ENCODE peak calls at places on chromosome 2, in nine cellular contexts. T is body of pancreas, D is lower lobe of right lung, B is A549, C is brain microvascular endothelial cell, M is Peyer's patch, A is prostate gland, Y is sigmoid colon, X is GM23248. L is an unnamed sample.

GRCh38 chr2:179272406-179273192 is 8.0 kb upstream of the SESTD1 start:
- DNase-seq in C (no peak), D (no peak), T (no peak), M (no peak), X (peak), B (no peak), Y (no peak), A (no peak), L (no peak)

GRCh38 chr2:25586726-25587144 is 86.6 kb downstream of the DTNB start:
- DNase-seq in C (no peak), B (no peak), X (no peak), D (no peak), A (no peak), T (no peak), M (no peak), Y (no peak), L (no peak)

GRCh38 chr2:54557601-54558187 is 101.6 kb downstream of the SPTBN1 start:
- DNase-seq in X (peak), D (peak), C (no peak), M (peak), A (peak), T (peak), B (peak), Y (peak), L (no peak)

GRCh38 chr2:176461686-176462376 is 192.6 kb downstream of the MTX2 start:
- DNase-seq in T (no peak), Y (no peak), D (no peak), C (peak), X (peak), B (no peak), A (no peak), M (no peak), L (no peak)

GRCh38 chr2:232926448-232927040 is 56.5 kb downstream of the SNORC start:
- DNase-seq in M (no peak), X (no peak), C (no peak), B (no peak), T (no peak), D (no peak), Y (no peak), A (no peak), L (no peak)

GRCh38 chr2:144875996-144876395 is 356.1 kb upstream of the ZEB2 start:
- DNase-seq in D (no peak), X (peak), C (no peak), T (no peak), M (no peak), B (no peak), A (no peak), Y (no peak), L (no peak)

GRCh38 chr2:5140367-5140766 is 551.8 kb upstream of the SOX11 start:
- DNase-seq in C (peak), B (no peak), X (no peak), T (no peak), D (no peak), Y (no peak), A (no peak), M (no peak), L (no peak)

GRCh38 chr2:30398488-30398887 is 48.6 kb upstream of the LCLAT1 start:
- DNase-seq in B (no peak), M (no peak), C (no peak), T (no peak), A (no peak), Y (no peak), D (no peak), X (peak), L (no peak)

GRCh38 chr2:66582975-66583842 is 148.3 kb downstream of the MEIS1 start:
- DNase-seq in D (no peak), Y (peak), C (no peak), M (no peak), X (no peak), T (peak), A (no peak), B (no peak), L (no peak)

GRCh38 chr2:215921884-215922283 is 91.5 kb downstream of the MREG start:
- DNase-seq in M (no peak), D (no peak), C (peak), Y (no peak), X (peak), A (no peak), T (peak), B (no peak), L (no peak)

GRCh38 chr2:70978388-70979357 is at the start of gene ANKRD53:
- DNase-seq in T (peak), B (no peak), A (peak), M (peak), X (peak), C (no peak), D (peak), Y (peak), L (peak)

GRCh38 chr2:72548081-72548764 is 277.6 kb downstream of the EXOC6B start:
- DNase-seq in X (no peak), T (no peak), Y (no peak), M (no peak), D (no peak), C (no peak), B (no peak), A (no peak), L (no peak)

GRCh38 chr2:161999331-161999730 is 74.7 kb downstream of the DPP4 start:
- DNase-seq in X (no peak), C (no peak), A (no peak), B (no peak), T (no peak), M (no peak), D (no peak), Y (no peak), L (no peak)

GRCh38 chr2:232817756-232818155 is 41.4 kb upstream of the KCNJ13 start:
- DNase-seq in B (no peak), C (no peak), D (no peak), Y (no peak), A (no peak), M (no peak), T (no peak), X (no peak), L (no peak)

GRCh38 chr2:33086400-33087015 is 139.8 kb downstream of the LTBP1 start:
- DNase-seq in D (no peak), M (no peak), B (no peak), A (peak), Y (no peak), C (peak), T (peak), X (peak), L (no peak)

GRCh38 chr2:142668420-142668819 is 209.0 kb upstream of the KYNU start:
- DNase-seq in B (no peak), T (no peak), M (no peak), Y (no peak), D (no peak), C (no peak), X (no peak), A (no peak), L (no peak)

GRCh38 chr2:85799215-85799956 is 45.6 kb downstream of the ATOH8 start:
- DNase-seq in C (no peak), X (no peak), Y (peak), B (peak), M (no peak), D (no peak), A (no peak), T (peak), L (no peak)

GRCh38 chr2:45439788-45440773 is 171.0 kb downstream of the SRBD1 start:
- DNase-seq in T (no peak), A (no peak), B (no peak), C (no peak), X (peak), M (no peak), Y (no peak), D (no peak), L (no peak)
- H3K27ac ChIP-seq in T (no peak), A (no peak), B (no peak), C (no peak), X (no peak), M (no peak), Y (no peak), D (no peak), L (no peak)

GRCh38 chr2:120503793-120504571 is 158.0 kb downstream of the INHBB start:
- DNase-seq in T (no peak), B (no peak), X (peak), M (peak), Y (no peak), A (no peak), C (peak), D (no peak), L (no peak)

GRCh38 chr2:120502357-120502756 is 156.4 kb downstream of the INHBB start:
- DNase-seq in Y (no peak), C (no peak), A (no peak), T (no peak), D (no peak), X (no peak), B (no peak), M (no peak), L (no peak)

GRCh38 chr2:120502761-120503160 is 156.8 kb downstream of the INHBB start:
- DNase-seq in M (peak), Y (no peak), C (no peak), T (no peak), D (no peak), X (no peak), B (no peak), A (no peak), L (no peak)

GRCh38 chr2:120503206-120503792 is 157.4 kb downstream of the INHBB start:
- DNase-seq in X (no peak), B (no peak), T (no peak), M (peak), A (no peak), C (no peak), Y (no peak), D (no peak), L (no peak)

DNA sequence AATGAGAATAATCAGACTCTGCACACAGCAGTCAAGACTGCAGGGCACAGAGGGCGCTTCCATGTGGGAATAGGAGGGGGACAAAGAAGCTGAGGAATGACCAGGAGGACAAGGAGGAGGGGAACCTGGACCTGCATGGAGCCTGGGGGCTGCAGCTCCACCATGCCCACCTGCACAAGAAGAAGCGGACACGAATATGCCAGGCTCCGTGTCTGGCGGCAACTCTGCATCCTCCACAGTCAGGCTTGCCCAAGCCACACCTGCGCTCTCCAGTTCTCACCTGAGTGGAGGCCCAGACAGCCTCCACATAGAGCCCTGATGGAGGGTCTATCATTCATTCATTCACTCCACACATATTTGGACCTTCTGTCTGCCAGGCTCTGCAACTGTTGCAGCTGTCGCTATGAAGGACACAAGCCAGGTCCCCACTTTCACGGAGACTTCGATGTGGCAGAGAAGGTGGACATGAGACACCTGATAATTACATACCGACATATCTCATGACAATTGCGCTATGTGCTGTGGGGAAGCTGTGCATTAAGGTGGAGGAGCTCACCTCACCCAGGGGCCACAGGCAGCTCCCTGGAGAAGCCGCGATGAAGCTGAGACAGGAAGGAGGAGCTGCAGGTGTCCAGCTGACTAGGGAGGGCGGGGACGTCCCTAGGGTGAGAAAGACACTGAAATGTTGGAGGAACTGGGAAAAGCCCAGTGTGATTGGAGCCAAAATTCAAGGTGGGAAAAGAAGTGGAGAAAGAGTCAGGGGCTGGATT is 159.2 kb downstream of the INHBB start:
- DNase-seq in C (no peak), M (peak), T (no peak), A (no peak), D (no peak), Y (no peak), X (no peak), B (no peak), L (no peak)
- H3K27ac ChIP-seq in C (no peak), M (no peak), T (no peak), A (no peak), D (no peak), Y (no peak), X (no peak), B (no peak), L (no peak)

GRCh38 chr2:239329972-239330572 is 70.7 kb downstream of the HDAC4 start:
- DNase-seq in X (no peak), Y (no peak), T (peak), D (no peak), M (no peak), B (no peak), C (no peak), A (no peak), L (no peak)

GRCh38 chr2:239327536-239328305 is 73.1 kb downstream of the HDAC4 start:
- DNase-seq in M (no peak), X (peak), A (no peak), D (no peak), C (no peak), T (no peak), B (no peak), Y (no peak), L (no peak)

GRCh38 chr2:239326831-239327535 is 73.8 kb downstream of the HDAC4 start:
- DNase-seq in X (no peak), D (no peak), A (no peak), T (peak), B (no peak), M (no peak), Y (peak), C (no peak), L (no peak)

GRCh38 chr2:239329284-239329971 is 71.4 kb downstream of the HDAC4 start:
- DNase-seq in A (no peak), M (no peak), D (no peak), X (no peak), Y (peak), T (no peak), B (no peak), C (no peak), L (no peak)

GRCh38 chr2:239328306-239329191 is 72.3 kb downstream of the HDAC4 start:
- DNase-seq in T (peak), D (no peak), X (peak), M (peak), B (no peak), C (peak), A (no peak), Y (peak), L (no peak)
- H3K27ac ChIP-seq in T (peak), D (peak), X (peak), M (peak), B (peak), C (no peak), A (peak), Y (peak), L (peak)

DNA sequence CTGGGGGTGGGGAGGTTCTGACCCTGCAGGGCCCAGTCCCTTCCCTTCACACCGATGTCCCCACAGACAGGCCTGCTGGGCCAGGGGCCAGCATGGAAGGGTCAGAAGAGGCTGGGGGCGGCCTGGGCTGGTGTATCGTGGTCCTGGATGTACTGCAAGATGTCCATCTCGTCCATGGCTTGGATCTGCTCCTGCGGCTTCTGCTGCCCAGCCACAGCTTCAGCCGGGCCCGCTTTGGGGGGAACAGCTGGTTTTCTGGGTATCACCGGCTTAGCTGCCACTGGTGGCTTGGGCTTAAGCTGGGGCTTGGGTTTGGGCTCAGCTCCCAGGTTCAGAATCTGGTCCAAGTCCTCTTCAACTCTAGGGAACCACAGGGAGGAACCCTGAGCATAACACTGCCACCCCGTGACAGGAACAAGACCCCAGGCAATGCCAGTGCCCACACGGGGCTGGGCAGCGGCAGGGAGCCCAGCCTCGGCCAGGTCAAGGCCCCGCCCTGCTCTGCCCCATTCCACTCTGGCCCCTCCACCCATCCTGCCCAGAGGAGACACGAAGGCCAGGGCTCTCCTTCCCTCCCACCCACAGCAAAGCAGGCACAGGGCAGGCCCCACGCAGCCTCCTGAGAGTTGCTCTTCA is 31.9 kb downstream of the HS1BP3 start:
- DNase-seq in Y (peak), B (no peak), D (peak), X (no peak), A (no peak), T (peak), C (no peak), M (peak), L (no peak)
- H3K27ac ChIP-seq in Y (peak), B (peak), D (peak), X (peak), A (peak), T (peak), C (no peak), M (peak), L (peak)

DNA sequence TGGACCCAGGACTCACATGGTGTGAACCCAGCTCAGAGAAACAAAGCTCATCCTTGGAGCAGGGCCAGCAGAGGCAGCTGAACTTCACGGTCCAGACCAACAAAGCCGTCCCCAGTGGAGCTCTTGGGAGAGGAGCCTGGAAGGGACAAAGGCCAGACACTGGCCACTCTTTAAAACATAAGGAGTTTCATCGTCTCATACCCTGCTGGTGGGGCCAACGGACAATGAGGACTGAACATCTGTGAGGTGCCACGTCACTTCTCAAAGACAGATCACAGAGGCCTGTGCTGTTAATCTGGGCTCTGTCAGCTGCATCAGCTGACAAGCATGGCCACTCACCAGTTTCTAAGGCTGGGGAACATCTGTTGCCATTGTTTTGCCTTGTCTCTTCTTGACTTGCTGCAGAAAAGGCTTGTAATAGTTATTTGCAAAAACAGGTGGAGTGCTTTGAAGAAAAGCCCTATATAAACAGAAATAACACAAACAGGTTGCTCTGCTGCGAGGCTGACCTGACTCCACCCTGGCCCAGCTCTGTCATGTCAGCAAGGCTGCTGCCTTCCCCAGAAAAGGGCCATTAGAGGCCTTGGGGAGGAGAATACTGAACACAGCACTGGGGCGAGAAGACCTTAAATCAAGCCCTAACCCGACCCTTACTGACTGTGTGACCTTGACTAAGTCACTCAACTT is 68.1 kb upstream of the DAPL1 start:
- DNase-seq in Y (no peak), D (no peak), X (no peak), B (no peak), T (no peak), M (no peak), A (no peak), C (no peak), L (peak)
- H3K27ac ChIP-seq in Y (no peak), D (no peak), X (no peak), B (peak), T (no peak), M (no peak), A (no peak), C (no peak), L (peak)

GRCh38 chr2:130388221-130388907 is 32.5 kb downstream of the PTPN18 start:
- DNase-seq in M (no peak), Y (peak), T (no peak), B (no peak), D (no peak), C (no peak), X (no peak), A (no peak), L (no peak)

GRCh38 chr2:130390460-130391057 is 34.7 kb downstream of the PTPN18 start:
- DNase-seq in Y (peak), A (peak), B (no peak), X (no peak), M (no peak), C (no peak), D (peak), T (peak), L (no peak)

GRCh38 chr2:130387804-130388203 is 31.9 kb downstream of the PTPN18 start:
- DNase-seq in Y (peak), T (no peak), D (no peak), C (no peak), A (no peak), B (no peak), X (no peak), M (no peak), L (no peak)

GRCh38 chr2:130389783-130390182 is 33.9 kb downstream of the PTPN18 start:
- DNase-seq in M (no peak), A (no peak), C (no peak), X (no peak), B (no peak), Y (peak), D (no peak), T (no peak), L (no peak)

DNA sequence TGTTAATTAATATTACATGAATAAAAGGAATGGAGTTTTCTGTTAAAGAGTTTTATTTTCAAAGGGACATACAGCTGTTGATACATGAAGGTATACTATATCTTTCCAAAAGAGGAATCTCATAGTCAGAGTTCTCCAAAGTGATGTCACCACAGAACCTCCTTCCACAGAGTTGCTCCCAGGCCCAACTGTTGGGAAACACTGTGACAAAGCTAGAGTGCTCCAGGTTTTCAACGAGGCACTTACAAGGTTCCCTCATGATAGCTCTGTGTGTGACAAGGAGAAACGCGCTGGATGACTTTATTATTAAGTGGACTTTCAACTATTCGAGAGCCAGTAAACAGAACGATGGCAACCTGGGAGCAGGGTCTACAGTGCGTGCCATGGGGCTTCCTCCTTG is 33.5 kb downstream of the PTPN18 start:
- DNase-seq in C (no peak), Y (peak), A (no peak), B (no peak), D (no peak), T (no peak), X (peak), M (no peak), L (no peak)
- H3K27ac ChIP-seq in C (no peak), Y (no peak), A (no peak), B (no peak), D (peak), T (no peak), X (no peak), M (peak), L (no peak)